ENCODE peak calls at places on chromosomes 1 and 21, in ten cellular contexts. M is WTC11, W is suprapubic skin, C is uterus, G is fibroblast of mammary gland, U is astrocyte of the spinal cord, Q is mucosa of descending colon, A is endothelial cell, X is PC-3, K is stomach. P is an unnamed sample.

GRCh38 chr1:204591473-204592090 is 75.4 kb downstream of the MDM4 start:
- DNase-seq in M (no peak), W (no peak), C (no peak), G (peak), U (peak), Q (no peak), A (no peak), X (peak), K (no peak), P (no peak)

GRCh38 chr1:245475961-245476522 is 321.3 kb downstream of the KIF26B start:
- DNase-seq in M (no peak), W (no peak), C (no peak), G (peak), U (no peak), Q (no peak), A (no peak), X (no peak), K (no peak), P (no peak)

GRCh38 chr21:26842300-26842699 is 2.9 kb downstream of the ADAMTS1 start:
- DNase-seq in M (no peak), W (no peak), C (no peak), G (peak), U (no peak), Q (no peak), A (no peak), X (peak), K (no peak), P (no peak)

GRCh38 chr1:27990920-27991537 is 31.3 kb downstream of the XKR8 start:
- DNase-seq in M (no peak), W (no peak), C (no peak), G (no peak), U (no peak), Q (no peak), A (no peak), X (no peak), K (no peak), P (no peak)

GRCh38 chr21:14454642-14455009 is 71.7 kb upstream of the HSPA13 start:
- DNase-seq in M (no peak), W (no peak), C (no peak), G (no peak), U (no peak), Q (no peak), A (no peak), X (no peak), K (no peak), P (no peak)

GRCh38 chr21:32238063-32238462 is 40.8 kb downstream of the MIS18A start:
- DNase-seq in M (no peak), W (no peak), C (no peak), G (no peak), U (no peak), Q (no peak), A (no peak), X (no peak), K (no peak), P (no peak)

GRCh38 chr1:25735956-25736529 is 64.0 kb upstream of the SELENON start:
- DNase-seq in M (no peak), W (no peak), C (no peak), G (no peak), U (no peak), Q (no peak), A (no peak), X (no peak), K (peak), P (no peak)

GRCh38 chr1:156246762-156247459 is 945 bp downstream of the PAQR6 start:
- DNase-seq in M (no peak), W (no peak), C (peak), G (no peak), U (no peak), Q (no peak), A (no peak), X (no peak), K (peak), P (no peak)

GRCh38 chr1:94873520-94874351 is 53.2 kb downstream of the CNN3 start:
- DNase-seq in M (no peak), W (no peak), C (no peak), G (peak), U (peak), Q (no peak), A (no peak), X (no peak), K (no peak), P (no peak)

GRCh38 chr1:197811769-197812168 is 36.5 kb upstream of the DENND1B start:
- DNase-seq in M (no peak), W (no peak), C (no peak), G (no peak), U (no peak), Q (no peak), A (no peak), X (no peak), K (no peak), P (no peak)

GRCh38 chr1:116368241-116368640 is 4.8 kb upstream of the ATP1A1 start:
- DNase-seq in M (no peak), W (no peak), C (no peak), G (no peak), U (peak), Q (no peak), A (no peak), X (no peak), K (no peak), P (no peak)

GRCh38 chr1:43774359-43774758 is 67.0 kb downstream of the ST3GAL3 start:
- DNase-seq in M (no peak), W (no peak), C (peak), G (peak), U (peak), Q (no peak), A (no peak), X (peak), K (no peak), P (no peak)

GRCh38 chr1:210222288-210223006 is 10.1 kb upstream of the SERTAD4 start:
- DNase-seq in M (no peak), W (no peak), C (no peak), G (no peak), U (no peak), Q (peak), A (no peak), X (peak), K (peak), P (no peak)

GRCh38 chr1:41282679-41283317 is 40.7 kb upstream of the SCMH1 start:
- DNase-seq in M (peak), W (no peak), C (peak), G (peak), U (no peak), Q (peak), A (peak), X (peak), K (peak), P (no peak)

GRCh38 chr1:217078010-217078704 is 354.9 kb upstream of the ESRRG start:
- DNase-seq in M (no peak), W (no peak), C (no peak), G (no peak), U (peak), Q (no peak), A (no peak), X (peak), K (peak), P (no peak)

GRCh38 chr21:18070392-18070791 is 174.2 kb upstream of the CHODL start:
- DNase-seq in M (no peak), W (no peak), C (no peak), G (no peak), U (no peak), Q (no peak), A (no peak), X (no peak), K (no peak), P (no peak)

GRCh38 chr1:198494658-198495103 is 45.8 kb downstream of the ATP6V1G3 start:
- DNase-seq in M (no peak), W (peak), C (no peak), G (no peak), U (no peak), Q (no peak), A (no peak), X (no peak), K (no peak), P (no peak)

GRCh38 chr1:8364528-8365442 is 46.9 kb downstream of the SLC45A1 start:
- DNase-seq in M (no peak), W (peak), C (peak), G (no peak), U (no peak), Q (no peak), A (no peak), X (no peak), K (no peak), P (no peak)

GRCh38 chr1:167663002-167663772 is 33.2 kb downstream of the RCSD1 start:
- DNase-seq in M (no peak), W (no peak), C (no peak), G (peak), U (peak), Q (no peak), A (no peak), X (peak), K (no peak), P (no peak)

GRCh38 chr1:201525196-201525778 is 13.6 kb upstream of the NAV1 start:
- DNase-seq in M (no peak), W (no peak), C (no peak), G (no peak), U (no peak), Q (no peak), A (no peak), X (no peak), K (no peak), P (no peak)

GRCh38 chr1:168621356-168621755 is 45.0 kb downstream of the XCL1 start:
- DNase-seq in M (no peak), W (no peak), C (no peak), G (no peak), U (peak), Q (no peak), A (no peak), X (no peak), K (no peak), P (no peak)

GRCh38 chr21:25297117-25297516 is 310.2 kb downstream of the MRPL39 start:
- DNase-seq in M (no peak), W (no peak), C (no peak), G (no peak), U (no peak), Q (no peak), A (no peak), X (no peak), K (no peak), P (no peak)

GRCh38 chr1:11692899-11693590 is 1.5 kb downstream of the DRAXIN start:
- DNase-seq in M (no peak), W (no peak), C (no peak), G (peak), U (peak), Q (no peak), A (no peak), X (peak), K (no peak), P (no peak)

GRCh38 chr1:52602328-52603300 is at the start of gene GPX7:
- DNase-seq in M (peak), W (no peak), C (peak), G (peak), U (peak), Q (peak), A (peak), X (no peak), K (peak), P (peak)

GRCh38 chr1:84089470-84090261 is 54.4 kb upstream of the PRKACB start:
- DNase-seq in M (no peak), W (no peak), C (no peak), G (peak), U (peak), Q (no peak), A (no peak), X (peak), K (no peak), P (no peak)

GRCh38 chr1:32949519-32949918 is 15.1 kb downstream of the RNF19B start:
- DNase-seq in M (no peak), W (no peak), C (no peak), G (no peak), U (no peak), Q (no peak), A (no peak), X (no peak), K (peak), P (no peak)

GRCh38 chr1:20409971-20410370 is 76.0 kb downstream of the CAMK2N1 start:
- DNase-seq in M (no peak), W (peak), C (no peak), G (no peak), U (no peak), Q (no peak), A (no peak), X (no peak), K (no peak), P (peak)

GRCh38 chr1:212368073-212368484 is 46.6 kb downstream of the PACC1 start:
- DNase-seq in M (peak), W (no peak), C (no peak), G (peak), U (peak), Q (no peak), A (peak), X (peak), K (peak), P (peak)

GRCh38 chr1:145545055-145545454 is 62.7 kb upstream of the GPR89A start:
- DNase-seq in M (no peak), W (no peak), C (no peak), G (peak), U (no peak), Q (no peak), A (no peak), X (no peak), K (no peak), P (no peak)

GRCh38 chr1:183318433-183318832 is 99.7 kb downstream of the NMNAT2 start:
- DNase-seq in M (peak), W (peak), C (peak), G (peak), U (peak), Q (peak), A (peak), X (peak), K (peak), P (peak)

GRCh38 chr1:24803220-24803619 is 58.0 kb downstream of the CLIC4 start:
- DNase-seq in M (no peak), W (no peak), C (no peak), G (no peak), U (no peak), Q (no peak), A (no peak), X (no peak), K (no peak), P (no peak)

GRCh38 chr1:15337656-15338402 is 71.9 kb upstream of the EFHD2 start:
- DNase-seq in M (no peak), W (no peak), C (no peak), G (peak), U (peak), Q (no peak), A (no peak), X (peak), K (no peak), P (no peak)

GRCh38 chr1:40030528-40031135 is 9.9 kb upstream of the CAP1 start:
- DNase-seq in M (no peak), W (no peak), C (no peak), G (peak), U (peak), Q (no peak), A (no peak), X (peak), K (no peak), P (no peak)

GRCh38 chr1:6353948-6354658 is 39.5 kb downstream of the ACOT7 start:
- DNase-seq in M (no peak), W (no peak), C (no peak), G (peak), U (no peak), Q (peak), A (no peak), X (peak), K (peak), P (no peak)

GRCh38 chr1:47387921-47388509 is 28.1 kb upstream of the FOXE3 start:
- DNase-seq in M (no peak), W (no peak), C (no peak), G (no peak), U (no peak), Q (no peak), A (no peak), X (no peak), K (no peak), P (peak)

GRCh38 chr1:47389735-47390134 is 26.4 kb upstream of the FOXE3 start:
- DNase-seq in M (no peak), W (no peak), C (no peak), G (no peak), U (no peak), Q (no peak), A (no peak), X (no peak), K (no peak), P (peak)

GRCh38 chr1:47386268-47386667 is 29.8 kb upstream of the FOXE3 start:
- DNase-seq in M (no peak), W (no peak), C (no peak), G (no peak), U (no peak), Q (no peak), A (no peak), X (no peak), K (no peak), P (no peak)

GRCh38 chr1:47390843-47391242 is 25.2 kb upstream of the FOXE3 start:
- DNase-seq in M (no peak), W (no peak), C (no peak), G (no peak), U (no peak), Q (no peak), A (no peak), X (no peak), K (no peak), P (no peak)

DNA sequence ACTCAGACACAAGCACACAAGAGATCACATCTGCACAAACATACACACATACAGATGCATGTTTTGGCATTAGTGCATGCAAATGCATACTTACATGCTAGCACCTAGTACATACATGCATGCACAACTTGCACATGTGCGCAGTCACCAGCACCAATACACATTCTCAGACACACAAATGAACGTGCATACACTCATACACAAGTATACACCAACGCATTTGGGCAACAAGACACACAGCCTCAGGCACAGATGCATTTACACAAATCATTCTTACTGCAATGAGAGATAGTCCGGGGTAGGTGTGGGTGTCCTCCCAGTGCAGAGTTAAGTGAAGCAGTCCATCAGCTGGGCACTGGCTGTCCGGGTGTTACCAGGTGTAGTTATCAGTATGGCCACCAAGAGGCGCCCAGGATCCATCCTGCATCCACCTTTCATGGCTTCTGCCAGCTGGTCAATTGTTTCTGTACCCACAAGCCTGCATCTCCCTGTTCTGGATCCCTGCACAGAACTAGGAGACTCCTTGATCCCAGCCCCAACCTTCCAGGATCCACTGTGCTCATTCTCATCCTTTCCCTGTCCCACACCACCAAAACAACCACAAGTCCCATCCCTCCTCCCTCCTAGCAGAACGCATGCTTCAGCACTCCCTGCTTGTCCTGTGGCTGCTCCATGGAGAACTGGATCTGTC is 27.4 kb upstream of the FOXE3 start:
- DNase-seq in M (peak), W (peak), C (peak), G (peak), U (peak), Q (peak), A (peak), X (peak), K (peak), P (peak)
- TF ChIP-seq CTCF in M (peak), W (peak), C (peak), G (peak), U (peak), Q (peak), A (peak), X (peak), K (peak), P (no peak)

GRCh38 chr1:112614460-112615065 is 4.4 kb downstream of the ST7L start:
- DNase-seq in M (no peak), W (no peak), C (no peak), G (peak), U (peak), Q (no peak), A (no peak), X (peak), K (no peak), P (no peak)
- TF ChIP-seq CTCF in M (no peak), W (peak), C (no peak), G (peak), U (peak), Q (peak), A (no peak), X (peak), K (peak), P (no peak)

DNA sequence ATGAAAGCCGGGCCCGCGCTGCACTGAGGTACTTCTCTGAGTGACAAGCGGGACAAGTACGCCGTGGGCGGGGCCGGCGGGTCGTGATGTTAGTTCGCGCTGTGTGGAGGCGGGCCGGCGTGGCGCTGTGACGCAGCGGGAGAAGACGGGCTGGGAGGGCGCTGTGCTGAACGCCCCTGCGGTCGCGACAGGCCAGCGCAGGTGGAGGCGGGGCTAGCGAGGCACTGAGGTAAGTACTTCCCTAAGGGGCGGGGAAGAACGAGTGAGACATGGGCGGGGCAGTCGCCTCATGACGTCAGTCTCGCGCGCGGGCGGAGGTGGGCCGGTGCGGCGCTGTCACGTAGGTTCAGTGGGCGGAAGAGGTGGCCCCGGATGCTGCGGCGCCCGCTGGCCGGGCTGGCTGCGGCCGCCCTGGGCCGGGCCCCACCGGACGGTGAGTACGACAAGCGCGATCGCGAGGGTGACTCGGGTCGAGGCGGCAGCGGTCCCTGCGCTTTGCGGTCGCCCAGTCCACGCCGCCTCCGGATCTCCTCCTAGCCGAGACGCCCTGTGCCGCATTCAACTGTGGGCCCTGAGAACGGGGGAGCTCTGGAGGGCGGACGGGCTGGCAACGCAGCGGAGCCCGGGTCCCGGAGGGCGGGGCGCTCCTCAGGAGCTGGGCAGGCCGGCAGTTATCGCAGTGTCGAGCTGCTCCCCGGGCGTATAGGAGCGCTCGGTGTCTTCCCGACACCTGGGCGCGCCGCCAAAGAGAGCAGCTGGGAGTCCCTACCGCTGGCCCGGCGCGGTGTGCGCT is at the start of gene GUK1:
- DNase-seq in M (peak), W (peak), C (peak), G (peak), U (peak), Q (peak), A (peak), X (peak), K (peak), P (peak)
- TF ChIP-seq CTCF in M (no peak), W (peak), C (no peak), G (no peak), U (no peak), Q (peak), A (no peak), X (peak), K (peak), P (peak)

DNA sequence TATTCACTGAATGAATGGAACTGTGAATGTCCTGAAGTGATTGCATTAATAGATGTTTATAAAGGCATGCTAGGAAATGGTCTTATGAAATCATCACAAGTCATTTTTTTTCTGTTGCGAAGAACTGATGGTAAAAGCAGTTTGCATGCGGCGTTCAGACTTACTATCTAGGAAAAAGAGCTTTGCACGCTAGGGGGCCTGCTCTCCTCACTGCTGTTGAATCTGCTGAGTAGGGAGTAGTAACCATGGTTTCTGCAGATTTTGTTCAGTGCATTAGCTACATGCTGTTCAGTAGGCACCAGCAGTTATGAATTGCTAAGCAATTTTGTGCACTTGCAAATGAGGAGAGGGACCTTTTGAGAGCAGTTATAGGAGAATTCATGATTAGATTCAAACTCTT is 57.9 kb downstream of the CENPF start:
- DNase-seq in M (peak), W (no peak), C (peak), G (peak), U (peak), Q (no peak), A (peak), X (peak), K (peak), P (peak)
- TF ChIP-seq CTCF in M (no peak), W (peak), C (peak), G (peak), U (peak), Q (no peak), A (no peak), X (peak), K (peak), P (peak)

P was measured in lower leg skin.